ENCODE peak calls at places on chromosomes 7 and 10, in five cellular contexts. Z is non-pigmented ciliary epithelial cell, R is foreskin melanocyte, H is left cardiac atrium, A is endothelial cell of umbilical vein. D is an unnamed sample.

GRCh38 chr10:14834588-14834987 is 3.2 kb downstream of the CDNF start:
- DNase-seq in Z (no peak), A (no peak), R (no peak), H (no peak), D (no peak)

GRCh38 chr10:98193030-98193429 is 58.6 kb downstream of the R3HCC1L start:
- DNase-seq in Z (no peak), A (no peak), R (no peak), H (no peak), D (no peak)

GRCh38 chr7:42511027-42511426 is 274.0 kb upstream of the GLI3 start:
- DNase-seq in R (no peak), A (no peak), H (no peak), Z (no peak), D (no peak)

GRCh38 chr10:124495725-124496124 is 34.1 kb downstream of the LHPP start:
- DNase-seq in R (no peak), H (no peak), Z (no peak), A (no peak), D (no peak)

GRCh38 chr7:139669106-139670061 is 108.4 kb downstream of the HIPK2 start:
- DNase-seq in H (no peak), R (no peak), Z (no peak), A (no peak), D (no peak)

GRCh38 chr7:117114272-117114671 is 161.0 kb downstream of the ST7 start:
- DNase-seq in Z (no peak), A (no peak), H (no peak), R (no peak), D (no peak)

GRCh38 chr7:74396993-74397392 is 56.7 kb upstream of the GTF2IRD1 start:
- DNase-seq in Z (no peak), A (no peak), H (no peak), R (no peak), D (no peak)

GRCh38 chr7:75649462-75649861 is 89.3 kb downstream of the HIP1 start:
- DNase-seq in H (no peak), Z (no peak), R (no peak), A (peak), D (no peak)

GRCh38 chr10:76141376-76141775 is 710.0 kb downstream of the LRMDA start:
- DNase-seq in A (no peak), Z (no peak), R (no peak), H (no peak), D (no peak)

GRCh38 chr7:17099083-17099973 is 199.1 kb upstream of the AHR start:
- DNase-seq in H (no peak), A (no peak), Z (no peak), R (no peak), D (no peak)

GRCh38 chr10:836782-837181 is 94.7 kb downstream of the LARP4B start:
- DNase-seq in A (no peak), H (no peak), Z (no peak), R (no peak), D (no peak)

GRCh38 chr10:5999440-6000165 is 22.3 kb upstream of the IL15RA start:
- DNase-seq in R (no peak), A (no peak), Z (no peak), H (no peak), D (no peak)

GRCh38 chr7:2493205-2493604 is 17.0 kb upstream of the GRIFIN start:
- DNase-seq in R (no peak), A (no peak), H (no peak), Z (no peak), D (no peak)

GRCh38 chr10:60816624-60817023 is 38.3 kb downstream of the CDK1 start:
- DNase-seq in R (peak), H (no peak), Z (peak), A (peak), D (no peak)

GRCh38 chr10:74084955-74085354 is 65.7 kb downstream of the AP3M1 start:
- DNase-seq in Z (no peak), R (no peak), H (no peak), A (no peak), D (no peak)

GRCh38 chr10:22753786-22754185 is 39.4 kb upstream of the PIP4K2A start:
- DNase-seq in R (no peak), Z (no peak), A (peak), H (no peak), D (no peak)

GRCh38 chr10:77091745-77092144 is 545.9 kb downstream of the KCNMA1 start:
- DNase-seq in Z (no peak), R (no peak), H (no peak), A (no peak), D (no peak)

GRCh38 chr7:101874028-101874427 is 56.6 kb downstream of the CUX1 start:
- DNase-seq in Z (no peak), H (no peak), A (no peak), R (no peak), D (no peak)

GRCh38 chr7:55961994-55962393 is 2.4 kb upstream of the NIPSNAP2 start:
- DNase-seq in R (no peak), H (no peak), Z (no peak), A (no peak), D (no peak)

GRCh38 chr7:44077681-44078091 is 4.6 kb downstream of the POLM start:
- DNase-seq in A (no peak), Z (no peak), H (peak), R (no peak), D (no peak)

GRCh38 chr10:23408330-23408976 is 30.4 kb upstream of the OTUD1 start:
- DNase-seq in A (no peak), Z (peak), R (no peak), H (no peak), D (no peak)

GRCh38 chr10:99370993-99371392 is 41.8 kb downstream of the CNNM1 start:
- DNase-seq in A (peak), R (no peak), H (no peak), Z (no peak), D (no peak)

GRCh38 chr7:113142385-113143119 is 24.2 kb upstream of the SMIM30 start:
- DNase-seq in H (no peak), A (no peak), R (no peak), Z (no peak), D (no peak)

GRCh38 chr10:43229208-43230061 is 37.4 kb downstream of the RASGEF1A start:
- DNase-seq in A (no peak), Z (no peak), H (peak), R (no peak), D (no peak)

GRCh38 chr10:116044722-116045374 is 228.2 kb downstream of the GFRA1 start:
- DNase-seq in H (peak), R (peak), A (no peak), Z (no peak), D (no peak)

GRCh38 chr7:85407401-85407800 is 220.5 kb upstream of the SEMA3D start:
- DNase-seq in R (no peak), H (no peak), A (no peak), Z (no peak), D (no peak)

GRCh38 chr10:62747195-62747594 is 57.3 kb upstream of the ADO start:
- DNase-seq in A (no peak), R (no peak), H (no peak), Z (no peak), D (no peak)

GRCh38 chr7:96837583-96837982 is 127.9 kb upstream of the SEM1 start:
- DNase-seq in Z (no peak), A (no peak), R (no peak), H (no peak), D (no peak)

GRCh38 chr7:37366445-37366844 is 82.2 kb downstream of the ELMO1 start:
- DNase-seq in H (no peak), Z (no peak), R (no peak), A (no peak), D (no peak)

GRCh38 chr7:23893172-23893941 is 183.3 kb downstream of the STK31 start:
- DNase-seq in H (no peak), A (no peak), R (no peak), Z (peak), D (no peak)

GRCh38 chr7:157689269-157690057 is 352.7 kb downstream of the DNAJB6 start:
- DNase-seq in Z (no peak), R (no peak), H (no peak), A (no peak), D (no peak)

GRCh38 chr10:26334232-26334931 is 103.8 kb upstream of the APBB1IP start:
- DNase-seq in A (no peak), H (no peak), Z (no peak), R (no peak), D (no peak)

GRCh38 chr7:41449694-41450093 is 253.2 kb downstream of the INHBA start:
- DNase-seq in A (no peak), H (no peak), Z (no peak), R (no peak), D (no peak)

GRCh38 chr7:30678805-30679204 is 3.5 kb downstream of the CRHR2 start:
- DNase-seq in H (no peak), A (no peak), Z (no peak), R (no peak), D (no peak)

GRCh38 chr7:128831178-128831993 is 1.2 kb downstream of the FLNC start:
- DNase-seq in H (peak), A (peak), Z (no peak), R (no peak), D (no peak)

GRCh38 chr10:45001382-45002148 is 842 bp downstream of the ZNF22 start:
- DNase-seq in H (peak), A (peak), R (no peak), Z (no peak), D (no peak)

GRCh38 chr7:74489997-74490396 is 36.3 kb downstream of the GTF2IRD1 start:
- DNase-seq in R (no peak), H (no peak), Z (no peak), A (no peak), D (no peak)

GRCh38 chr7:146539836-146540235 is 423.2 kb downstream of the CNTNAP2 start:
- DNase-seq in H (no peak), R (no peak), A (no peak), Z (no peak), D (no peak)

GRCh38 chr10:97321032-97321806 is 2.1 kb downstream of the FRAT1 start:
- DNase-seq in A (peak), H (peak), R (no peak), Z (no peak), D (peak)

D was measured in C1 segment of cervical spinal cord.